ENCODE peak calls at places on chromosomes 16 and 17, in ten cellular contexts. One of them, this sample, is unnamed. For H3K9me3, the result is how much of the 10 kb centered on the place peaks cover.

GRCh38 chr17:21283482-21284318 is 811 bp upstream of the MAP2K3 start:
- DNase-seq in effector memory CD4-positive, alpha-beta T cell: no peak
- DNase-seq in CD8-positive, alpha-beta T cell: no peak
- DNase-seq in ascending aorta: no peak
- DNase-seq in pancreas: peak
- DNase-seq in left ventricle myocardium inferior: no peak
- DNase-seq in CD4-positive, CD25-positive, alpha-beta regulatory T cell: no peak
- DNase-seq in H9: no peak
- DNase-seq in fibroblast of lung: peak
- DNase-seq in hepatocyte: peak
- DNase-seq in this sample: no peak

GRCh38 chr16:90044111-90044551 is 24.9 kb upstream of the DBNDD1 start:
- DNase-seq in CD8-positive, alpha-beta T cell: no peak
- DNase-seq in pancreas: no peak
- DNase-seq in effector memory CD4-positive, alpha-beta T cell: no peak
- DNase-seq in ascending aorta: no peak
- DNase-seq in H9: no peak
- DNase-seq in fibroblast of lung: no peak
- DNase-seq in hepatocyte: peak
- DNase-seq in left ventricle myocardium inferior: no peak
- DNase-seq in CD4-positive, CD25-positive, alpha-beta regulatory T cell: no peak
- DNase-seq in this sample: no peak

GRCh38 chr16:51071326-51071725 is 79.7 kb downstream of the SALL1 start:
- DNase-seq in hepatocyte: no peak
- DNase-seq in fibroblast of lung: no peak
- DNase-seq in ascending aorta: no peak
- DNase-seq in CD8-positive, alpha-beta T cell: no peak
- DNase-seq in CD4-positive, CD25-positive, alpha-beta regulatory T cell: no peak
- DNase-seq in effector memory CD4-positive, alpha-beta T cell: no peak
- DNase-seq in left ventricle myocardium inferior: no peak
- DNase-seq in H9: no peak
- DNase-seq in pancreas: no peak
- DNase-seq in this sample: no peak

GRCh38 chr17:64216385-64217248 is 46.4 kb downstream of the TEX2 start:
- DNase-seq in CD8-positive, alpha-beta T cell: no peak
- DNase-seq in CD4-positive, CD25-positive, alpha-beta regulatory T cell: no peak
- DNase-seq in effector memory CD4-positive, alpha-beta T cell: no peak
- DNase-seq in fibroblast of lung: peak
- DNase-seq in ascending aorta: no peak
- DNase-seq in pancreas: peak
- DNase-seq in hepatocyte: peak
- DNase-seq in H9: peak
- DNase-seq in left ventricle myocardium inferior: peak
- DNase-seq in this sample: no peak

GRCh38 chr17:9991796-9992195 is 86.7 kb upstream of the RCVRN start:
- DNase-seq in left ventricle myocardium inferior: no peak
- DNase-seq in pancreas: no peak
- DNase-seq in CD8-positive, alpha-beta T cell: no peak
- DNase-seq in CD4-positive, CD25-positive, alpha-beta regulatory T cell: no peak
- DNase-seq in fibroblast of lung: no peak
- DNase-seq in effector memory CD4-positive, alpha-beta T cell: no peak
- DNase-seq in H9: no peak
- DNase-seq in ascending aorta: no peak
- DNase-seq in hepatocyte: no peak
- DNase-seq in this sample: no peak

GRCh38 chr17:58192612-58193011 is at the start of gene EPX:
- DNase-seq in ascending aorta: no peak
- DNase-seq in H9: no peak
- DNase-seq in left ventricle myocardium inferior: no peak
- DNase-seq in fibroblast of lung: no peak
- DNase-seq in effector memory CD4-positive, alpha-beta T cell: no peak
- DNase-seq in CD4-positive, CD25-positive, alpha-beta regulatory T cell: no peak
- DNase-seq in hepatocyte: no peak
- DNase-seq in pancreas: no peak
- DNase-seq in CD8-positive, alpha-beta T cell: no peak
- DNase-seq in this sample: no peak

GRCh38 chr17:17691468-17692263 is 10.4 kb downstream of the RAI1 start:
- DNase-seq in CD8-positive, alpha-beta T cell: no peak
- DNase-seq in left ventricle myocardium inferior: no peak
- DNase-seq in CD4-positive, CD25-positive, alpha-beta regulatory T cell: no peak
- DNase-seq in H9: no peak
- DNase-seq in fibroblast of lung: no peak
- DNase-seq in pancreas: no peak
- DNase-seq in effector memory CD4-positive, alpha-beta T cell: no peak
- DNase-seq in ascending aorta: no peak
- DNase-seq in hepatocyte: no peak
- DNase-seq in this sample: no peak

GRCh38 chr17:72353502-72353901 is 232.7 kb downstream of the SOX9 start:
- DNase-seq in left ventricle myocardium inferior: no peak
- DNase-seq in CD8-positive, alpha-beta T cell: no peak
- DNase-seq in H9: no peak
- DNase-seq in ascending aorta: no peak
- DNase-seq in hepatocyte: no peak
- DNase-seq in effector memory CD4-positive, alpha-beta T cell: no peak
- DNase-seq in CD4-positive, CD25-positive, alpha-beta regulatory T cell: no peak
- DNase-seq in pancreas: no peak
- DNase-seq in fibroblast of lung: no peak
- DNase-seq in this sample: no peak

GRCh38 chr16:4618645-4619418 is 4.1 kb upstream of the UBALD1 start:
- DNase-seq in CD8-positive, alpha-beta T cell: no peak
- DNase-seq in pancreas: no peak
- DNase-seq in CD4-positive, CD25-positive, alpha-beta regulatory T cell: no peak
- DNase-seq in ascending aorta: no peak
- DNase-seq in H9: no peak
- DNase-seq in effector memory CD4-positive, alpha-beta T cell: no peak
- DNase-seq in hepatocyte: no peak
- DNase-seq in left ventricle myocardium inferior: no peak
- DNase-seq in fibroblast of lung: no peak
- DNase-seq in this sample: no peak

GRCh38 chr16:916400-916799 is 54.4 kb downstream of the LMF1 start:
- DNase-seq in CD8-positive, alpha-beta T cell: no peak
- DNase-seq in H9: no peak
- DNase-seq in pancreas: no peak
- DNase-seq in ascending aorta: no peak
- DNase-seq in fibroblast of lung: no peak
- DNase-seq in hepatocyte: no peak
- DNase-seq in CD4-positive, CD25-positive, alpha-beta regulatory T cell: no peak
- DNase-seq in left ventricle myocardium inferior: no peak
- DNase-seq in effector memory CD4-positive, alpha-beta T cell: no peak
- DNase-seq in this sample: no peak

GRCh38 chr16:918741-919657 is 51.8 kb downstream of the LMF1 start:
- DNase-seq in ascending aorta: no peak
- DNase-seq in fibroblast of lung: no peak
- DNase-seq in pancreas: no peak
- DNase-seq in CD8-positive, alpha-beta T cell: no peak
- DNase-seq in left ventricle myocardium inferior: no peak
- DNase-seq in hepatocyte: no peak
- DNase-seq in effector memory CD4-positive, alpha-beta T cell: no peak
- DNase-seq in H9: no peak
- DNase-seq in CD4-positive, CD25-positive, alpha-beta regulatory T cell: no peak
- DNase-seq in this sample: no peak

GRCh38 chr16:917591-918061 is 53.2 kb downstream of the LMF1 start:
- DNase-seq in effector memory CD4-positive, alpha-beta T cell: no peak
- DNase-seq in CD4-positive, CD25-positive, alpha-beta regulatory T cell: no peak
- DNase-seq in fibroblast of lung: no peak
- DNase-seq in ascending aorta: no peak
- DNase-seq in left ventricle myocardium inferior: no peak
- DNase-seq in CD8-positive, alpha-beta T cell: no peak
- DNase-seq in hepatocyte: no peak
- DNase-seq in H9: no peak
- DNase-seq in pancreas: peak
- DNase-seq in this sample: no peak

GRCh38 chr16:919658-920631 is 50.8 kb downstream of the LMF1 start:
- DNase-seq in pancreas: no peak
- DNase-seq in ascending aorta: no peak
- DNase-seq in fibroblast of lung: peak
- DNase-seq in effector memory CD4-positive, alpha-beta T cell: no peak
- DNase-seq in CD8-positive, alpha-beta T cell: no peak
- DNase-seq in left ventricle myocardium inferior: peak
- DNase-seq in CD4-positive, CD25-positive, alpha-beta regulatory T cell: no peak
- DNase-seq in H9: no peak
- DNase-seq in hepatocyte: peak
- DNase-seq in this sample: no peak

GRCh38 chr16:918068-918467 is 52.7 kb downstream of the LMF1 start:
- DNase-seq in pancreas: no peak
- DNase-seq in left ventricle myocardium inferior: no peak
- DNase-seq in hepatocyte: peak
- DNase-seq in CD8-positive, alpha-beta T cell: no peak
- DNase-seq in H9: no peak
- DNase-seq in effector memory CD4-positive, alpha-beta T cell: no peak
- DNase-seq in CD4-positive, CD25-positive, alpha-beta regulatory T cell: no peak
- DNase-seq in fibroblast of lung: no peak
- DNase-seq in ascending aorta: no peak
- DNase-seq in this sample: no peak
- H3K9me3 ChIP-seq in pancreas: under half
- H3K9me3 ChIP-seq in left ventricle myocardium inferior: under half
- H3K9me3 ChIP-seq in hepatocyte: under half
- H3K9me3 ChIP-seq in CD8-positive, alpha-beta T cell: under half
- H3K9me3 ChIP-seq in H9: under half
- H3K9me3 ChIP-seq in effector memory CD4-positive, alpha-beta T cell: under half
- H3K9me3 ChIP-seq in CD4-positive, CD25-positive, alpha-beta regulatory T cell: under half
- H3K9me3 ChIP-seq in fibroblast of lung: under half
- H3K9me3 ChIP-seq in ascending aorta: under half
- H3K9me3 ChIP-seq in this sample: under half

GRCh38 chr17:56934280-56934679 is 20.4 kb upstream of the TRIM25 start:
- DNase-seq in pancreas: no peak
- DNase-seq in H9: no peak
- DNase-seq in hepatocyte: no peak
- DNase-seq in fibroblast of lung: no peak
- DNase-seq in CD8-positive, alpha-beta T cell: no peak
- DNase-seq in left ventricle myocardium inferior: no peak
- DNase-seq in ascending aorta: no peak
- DNase-seq in CD4-positive, CD25-positive, alpha-beta regulatory T cell: no peak
- DNase-seq in effector memory CD4-positive, alpha-beta T cell: no peak
- DNase-seq in this sample: no peak

GRCh38 chr17:56936697-56937322 is 23.0 kb upstream of the TRIM25 start:
- DNase-seq in effector memory CD4-positive, alpha-beta T cell: no peak
- DNase-seq in H9: no peak
- DNase-seq in left ventricle myocardium inferior: no peak
- DNase-seq in hepatocyte: no peak
- DNase-seq in fibroblast of lung: no peak
- DNase-seq in ascending aorta: no peak
- DNase-seq in pancreas: no peak
- DNase-seq in CD4-positive, CD25-positive, alpha-beta regulatory T cell: no peak
- DNase-seq in CD8-positive, alpha-beta T cell: no peak
- DNase-seq in this sample: no peak

GRCh38 chr17:56933868-56934267 is 20.0 kb upstream of the TRIM25 start:
- DNase-seq in CD4-positive, CD25-positive, alpha-beta regulatory T cell: no peak
- DNase-seq in left ventricle myocardium inferior: no peak
- DNase-seq in hepatocyte: no peak
- DNase-seq in ascending aorta: no peak
- DNase-seq in pancreas: no peak
- DNase-seq in fibroblast of lung: no peak
- DNase-seq in H9: no peak
- DNase-seq in CD8-positive, alpha-beta T cell: no peak
- DNase-seq in effector memory CD4-positive, alpha-beta T cell: no peak
- DNase-seq in this sample: no peak

GRCh38 chr17:56933151-56933745 is 19.4 kb upstream of the TRIM25 start:
- DNase-seq in hepatocyte: no peak
- DNase-seq in CD4-positive, CD25-positive, alpha-beta regulatory T cell: no peak
- DNase-seq in pancreas: no peak
- DNase-seq in ascending aorta: no peak
- DNase-seq in H9: no peak
- DNase-seq in left ventricle myocardium inferior: no peak
- DNase-seq in CD8-positive, alpha-beta T cell: no peak
- DNase-seq in fibroblast of lung: no peak
- DNase-seq in effector memory CD4-positive, alpha-beta T cell: no peak
- DNase-seq in this sample: no peak

GRCh38 chr17:56935461-56935860 is 21.6 kb upstream of the TRIM25 start:
- DNase-seq in effector memory CD4-positive, alpha-beta T cell: no peak
- DNase-seq in hepatocyte: no peak
- DNase-seq in H9: no peak
- DNase-seq in CD8-positive, alpha-beta T cell: no peak
- DNase-seq in fibroblast of lung: no peak
- DNase-seq in pancreas: no peak
- DNase-seq in left ventricle myocardium inferior: no peak
- DNase-seq in ascending aorta: no peak
- DNase-seq in CD4-positive, CD25-positive, alpha-beta regulatory T cell: no peak
- DNase-seq in this sample: no peak
- H3K9me3 ChIP-seq in effector memory CD4-positive, alpha-beta T cell: under half
- H3K9me3 ChIP-seq in hepatocyte: under half
- H3K9me3 ChIP-seq in H9: under half
- H3K9me3 ChIP-seq in CD8-positive, alpha-beta T cell: under half
- H3K9me3 ChIP-seq in fibroblast of lung: under half
- H3K9me3 ChIP-seq in pancreas: under half
- H3K9me3 ChIP-seq in left ventricle myocardium inferior: under half
- H3K9me3 ChIP-seq in ascending aorta: under half
- H3K9me3 ChIP-seq in CD4-positive, CD25-positive, alpha-beta regulatory T cell: under half
- H3K9me3 ChIP-seq in this sample: under half

GRCh38 chr16:35557731-35558130 is 2098.3 kb downstream of the TP53TG3F start:
- DNase-seq in CD4-positive, CD25-positive, alpha-beta regulatory T cell: no peak
- DNase-seq in pancreas: no peak
- DNase-seq in H9: no peak
- DNase-seq in left ventricle myocardium inferior: no peak
- DNase-seq in ascending aorta: no peak
- DNase-seq in CD8-positive, alpha-beta T cell: no peak
- DNase-seq in effector memory CD4-positive, alpha-beta T cell: no peak
- DNase-seq in hepatocyte: no peak
- DNase-seq in fibroblast of lung: no peak
- DNase-seq in this sample: no peak

DNA sequence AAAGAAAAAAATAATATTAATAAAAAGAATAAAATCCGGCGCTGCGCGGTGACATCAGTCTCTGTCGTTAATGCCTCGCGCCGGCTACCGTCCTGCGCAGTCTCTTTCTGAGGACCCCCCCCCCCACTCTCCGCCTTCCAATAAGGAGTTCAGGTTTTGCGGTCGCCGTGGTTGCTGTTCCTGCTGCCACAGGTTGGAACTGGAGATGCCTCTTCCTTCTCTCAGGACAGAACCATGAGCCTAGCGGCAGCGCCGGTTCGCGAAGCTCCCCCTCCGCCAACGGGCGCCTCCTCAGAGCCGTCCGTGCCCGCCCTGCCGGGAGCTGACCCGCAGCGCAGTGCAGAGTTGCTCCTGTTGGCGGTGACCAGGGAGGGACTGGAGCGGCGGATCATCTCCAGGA is 2093.4 kb downstream of the TP53TG3F start:
- DNase-seq in pancreas: no peak
- DNase-seq in effector memory CD4-positive, alpha-beta T cell: no peak
- DNase-seq in left ventricle myocardium inferior: no peak
- DNase-seq in CD4-positive, CD25-positive, alpha-beta regulatory T cell: no peak
- DNase-seq in H9: no peak
- DNase-seq in hepatocyte: no peak
- DNase-seq in CD8-positive, alpha-beta T cell: no peak
- DNase-seq in fibroblast of lung: no peak
- DNase-seq in ascending aorta: no peak
- DNase-seq in this sample: no peak
- H3K9me3 ChIP-seq in pancreas: under half
- H3K9me3 ChIP-seq in effector memory CD4-positive, alpha-beta T cell: under half
- H3K9me3 ChIP-seq in left ventricle myocardium inferior: under half
- H3K9me3 ChIP-seq in CD4-positive, CD25-positive, alpha-beta regulatory T cell: under half
- H3K9me3 ChIP-seq in H9: half or more
- H3K9me3 ChIP-seq in hepatocyte: under half
- H3K9me3 ChIP-seq in CD8-positive, alpha-beta T cell: under half
- H3K9me3 ChIP-seq in fibroblast of lung: under half
- H3K9me3 ChIP-seq in ascending aorta: under half
- H3K9me3 ChIP-seq in this sample: under half

DNA sequence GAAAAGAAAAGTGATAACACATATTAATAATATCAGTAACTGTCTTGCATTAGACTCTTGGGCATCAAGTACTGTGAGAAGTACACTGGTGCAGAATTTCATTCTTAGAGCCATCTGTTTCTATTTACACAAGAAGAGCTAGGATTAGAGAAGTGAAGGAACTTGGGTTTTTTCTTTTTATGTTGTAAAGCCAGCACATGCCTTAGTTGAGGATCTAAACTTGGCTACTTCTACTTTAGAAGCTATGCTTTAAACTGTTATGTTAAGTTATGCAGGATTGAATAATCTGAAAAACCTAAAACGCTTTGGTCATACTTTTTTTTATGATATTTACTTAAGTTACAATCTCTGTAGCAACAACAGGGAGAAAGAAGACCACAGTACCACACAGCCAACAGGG is 304.9 kb upstream of the GOT2 start:
- DNase-seq in hepatocyte: no peak
- DNase-seq in pancreas: no peak
- DNase-seq in H9: no peak
- DNase-seq in fibroblast of lung: no peak
- DNase-seq in ascending aorta: no peak
- DNase-seq in effector memory CD4-positive, alpha-beta T cell: no peak
- DNase-seq in left ventricle myocardium inferior: no peak
- DNase-seq in CD4-positive, CD25-positive, alpha-beta regulatory T cell: no peak
- DNase-seq in CD8-positive, alpha-beta T cell: no peak
- DNase-seq in this sample: no peak
- H3K9me3 ChIP-seq in hepatocyte: under half
- H3K9me3 ChIP-seq in pancreas: under half
- H3K9me3 ChIP-seq in H9: under half
- H3K9me3 ChIP-seq in fibroblast of lung: under half
- H3K9me3 ChIP-seq in ascending aorta: under half
- H3K9me3 ChIP-seq in effector memory CD4-positive, alpha-beta T cell: under half
- H3K9me3 ChIP-seq in left ventricle myocardium inferior: under half
- H3K9me3 ChIP-seq in CD4-positive, CD25-positive, alpha-beta regulatory T cell: under half
- H3K9me3 ChIP-seq in CD8-positive, alpha-beta T cell: under half
- H3K9me3 ChIP-seq in this sample: under half

This sample was measured in T-helper 17 cell.